ENCODE peak calls at places on chromosomes 3 and 15, in eight cellular contexts. P is fibroblast of mammary gland, G is ovary, Q is lower leg skin, K is astrocyte of the cerebellum, J is WTC11, D is AG04449, C is A549. I is an unnamed sample.

GRCh38 chr3:173411288-173412064 is 13.9 kb downstream of the NLGN1 start:
- DNase-seq in P (peak; percentile 57), G (no peak), Q (no peak), K (peak; percentile 34), J (no peak), D (no peak), C (peak; percentile 11), I (no peak)

GRCh38 chr15:35724626-35725025 is 178.7 kb upstream of the DPH6 start:
- DNase-seq in P (no peak), G (no peak), Q (no peak), K (no peak), J (no peak), D (no peak), C (no peak), I (no peak)

GRCh38 chr3:134094491-134094890 is 64.8 kb upstream of the SLCO2A1 start:
- DNase-seq in P (no peak), G (no peak), Q (no peak), K (no peak), J (no peak), D (peak; percentile 37), C (no peak), I (no peak)

GRCh38 chr3:177607596-177607995 is 410.3 kb upstream of the TBL1XR1 start:
- DNase-seq in P (no peak), G (no peak), Q (no peak), K (no peak), J (no peak), D (no peak), C (no peak), I (no peak)

GRCh38 chr3:72814308-72814707 is 33.9 kb downstream of the SHQ1 start:
- DNase-seq in P (no peak), G (no peak), Q (no peak), K (no peak), J (no peak), D (no peak), C (no peak), I (no peak)

GRCh38 chr15:56088389-56088788 is 95.0 kb upstream of the NEDD4 start:
- DNase-seq in P (no peak), G (no peak), Q (no peak), K (no peak), J (no peak), D (no peak), C (no peak), I (no peak)

GRCh38 chr3:111859974-111860859 is 1.2 kb downstream of the PHLDB2 start:
- DNase-seq in P (peak; percentile 90), G (peak; percentile 65), Q (peak; percentile 88), K (peak; percentile 92), J (peak; percentile 84), D (no peak), C (peak; percentile 90), I (no peak)

GRCh38 chr15:40323953-40324937 is 753 bp downstream of the INAFM2 start:
- DNase-seq in P (no peak), G (peak; percentile 61), Q (no peak), K (no peak), J (peak; percentile 46), D (no peak), C (no peak), I (no peak)

GRCh38 chr3:33425456-33425855 is 14.7 kb downstream of the UBP1 start:
- DNase-seq in P (no peak), G (no peak), Q (no peak), K (no peak), J (no peak), D (no peak), C (no peak), I (no peak)

GRCh38 chr3:81764665-81765064 is 3.2 kb upstream of the GBE1 start:
- DNase-seq in P (peak; percentile 64), G (no peak), Q (no peak), K (no peak), J (no peak), D (no peak), C (no peak), I (no peak)

GRCh38 chr3:141308588-141309218 is 59.6 kb upstream of the ZBTB38 start:
- DNase-seq in P (peak; percentile 61), G (peak; percentile 50), Q (no peak), K (no peak), J (peak; percentile 81), D (no peak), C (peak; percentile 81), I (no peak)

GRCh38 chr3:46882377-46883015 is 5.0 kb downstream of the PTH1R start:
- DNase-seq in P (peak; percentile 9), G (peak; percentile 59), Q (no peak), K (no peak), J (peak; percentile 50), D (no peak), C (peak; percentile 16), I (no peak)

GRCh38 chr3:53161345-53161819 is 373 bp downstream of the PRKCD start:
- DNase-seq in P (no peak), G (no peak), Q (no peak), K (no peak), J (peak; percentile 24), D (no peak), C (no peak), I (no peak)

GRCh38 chr3:53158700-53159414 is 2.2 kb upstream of the PRKCD start:
- DNase-seq in P (no peak), G (no peak), Q (no peak), K (no peak), J (no peak), D (no peak), C (no peak), I (no peak)

GRCh38 chr3:53159415-53160135 is 1.4 kb upstream of the PRKCD start:
- DNase-seq in P (no peak), G (no peak), Q (no peak), K (no peak), J (peak; percentile 50), D (no peak), C (peak; percentile 20), I (no peak)

GRCh38 chr3:53160660-53161344 is at the start of gene PRKCD:
- DNase-seq in P (peak; percentile 85), G (peak; percentile 90), Q (peak; percentile 70), K (peak; percentile 57), J (peak; percentile 81), D (peak; percentile 16), C (peak; percentile 68), I (no peak)

DNA sequence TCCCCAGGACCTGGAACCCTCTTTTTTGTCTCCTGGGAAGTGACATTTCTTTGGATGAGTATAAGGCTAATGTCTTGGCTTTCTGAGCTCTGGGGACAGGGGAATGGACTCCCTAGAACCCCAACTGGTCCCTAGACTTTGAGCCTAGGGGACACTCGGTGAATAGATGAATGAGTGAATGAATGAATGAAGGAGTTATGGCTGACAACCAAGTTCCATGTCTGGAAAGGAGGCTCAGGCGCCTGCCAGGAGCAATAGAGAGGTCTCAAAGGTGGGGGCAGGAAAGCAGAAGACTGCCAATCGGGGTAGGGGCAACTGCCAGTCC is 712 bp upstream of the PRKCD start:
- DNase-seq in P (no peak), G (no peak), Q (no peak), K (no peak), J (no peak), D (no peak), C (no peak), I (no peak)
- TF ChIP-seq CTCF in P (no peak), G (no peak), Q (no peak), K (no peak), J (no peak), D (no peak), C (no peak), I (no peak)

GRCh38 chr3:65914740-65915366 is 123.9 kb downstream of the MAGI1 start:
- DNase-seq in P (peak; percentile 26), G (no peak), Q (no peak), K (no peak), J (no peak), D (no peak), C (no peak), I (no peak)
- TF ChIP-seq CTCF in P (peak; percentile 15), G (no peak), Q (no peak), K (no peak), J (no peak), D (no peak), C (peak; percentile 21), I (no peak)

GRCh38 chr15:78317145-78317836 is 17.9 kb upstream of the SKIC8 start:
- DNase-seq in P (peak; percentile 17), G (no peak), Q (no peak), K (no peak), J (no peak), D (no peak), C (peak; percentile 58), I (no peak)
- TF ChIP-seq CTCF in P (no peak), G (no peak), Q (no peak), K (peak; percentile 5), J (no peak), D (no peak), C (peak; percentile 17), I (no peak)

DNA sequence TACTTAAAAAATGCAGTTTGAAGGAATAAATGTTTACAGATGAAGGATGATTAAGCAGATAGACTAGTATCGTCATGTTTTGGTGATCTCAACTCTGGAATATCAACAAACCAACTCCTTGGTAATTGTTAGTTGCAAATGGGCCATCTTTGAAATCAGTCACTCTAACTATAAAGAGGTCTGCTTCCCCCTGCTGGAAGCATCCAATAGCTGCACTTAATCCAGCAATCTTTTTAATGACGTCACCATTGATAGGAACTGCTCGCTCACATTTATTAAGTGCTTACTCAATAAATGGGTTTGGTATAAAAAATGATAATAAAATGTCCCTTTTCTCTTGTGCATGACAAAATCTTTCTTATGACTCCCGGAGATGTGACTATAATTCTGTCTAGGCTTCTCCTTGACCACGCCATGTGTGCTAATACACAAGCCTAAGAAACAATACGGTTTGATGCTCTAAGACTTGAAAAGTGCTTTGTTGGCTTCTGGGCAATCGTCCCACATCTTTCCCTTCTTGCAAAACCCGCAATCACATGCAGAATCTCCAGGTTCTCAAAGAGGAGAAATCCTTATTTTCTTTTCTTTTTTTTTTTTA is 227.6 kb upstream of the POU1F1 start:
- DNase-seq in P (peak; percentile 64), G (no peak), Q (no peak), K (peak; percentile 64), J (no peak), D (peak; percentile 50), C (peak; percentile 86), I (no peak)
- TF ChIP-seq CTCF in P (peak; percentile 58), G (no peak), Q (no peak), K (peak; percentile 79), J (peak; percentile 67), D (peak; percentile 59), C (peak; percentile 73), I (no peak)

GRCh38 chr15:86903642-86904421 is 824.2 kb downstream of the AGBL1 start:
- DNase-seq in P (no peak), G (no peak), Q (no peak), K (no peak), J (no peak), D (no peak), C (no peak), I (no peak)
- TF ChIP-seq CTCF in P (no peak), G (no peak), Q (no peak), K (no peak), J (no peak), D (no peak), C (no peak), I (no peak)

DNA sequence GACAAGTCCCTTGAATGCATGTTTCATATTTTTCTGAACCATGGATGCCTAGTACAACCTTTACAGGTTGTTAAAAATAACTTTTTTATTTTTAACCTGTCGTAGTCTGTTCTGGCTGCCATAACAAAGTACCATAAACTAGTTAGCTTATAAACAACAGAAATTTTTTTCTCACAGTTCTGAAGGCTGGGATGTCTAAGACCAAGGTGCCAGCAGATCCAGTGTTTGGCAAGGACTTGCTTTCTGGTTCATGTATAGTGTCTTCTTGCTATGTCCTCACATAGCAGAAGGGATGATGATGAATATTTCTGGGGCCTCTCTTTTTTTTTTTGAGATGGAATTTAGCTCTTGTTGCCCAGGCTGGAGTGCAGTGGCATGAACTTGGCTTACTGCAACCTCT is 23.0 kb upstream of the POLR2M start:
- DNase-seq in P (no peak), G (no peak), Q (no peak), K (no peak), J (no peak), D (no peak), C (no peak), I (no peak)
- TF ChIP-seq CTCF in P (no peak), G (no peak), Q (no peak), K (no peak), J (no peak), D (no peak), C (no peak), I (no peak)